ENCODE peak calls at places on chromosomes 13 and 19, in nine cellular contexts. T is CD4-positive, alpha-beta T cell; C is central memory CD8-positive, alpha-beta T cell; M is BE2C; R is neural crest cell; I is cardiac fibroblast; Q is EH; H is activated naive CD4-positive, alpha-beta T cell treated with anti-CD3 and anti-CD28 coated beads for 36 hours; E is cerebellum. G is an unnamed sample.

GRCh38 chr13:77511552-77511951 is 24.0 kb upstream of the SCEL start:
- DNase-seq in T (no peak), Q (no peak), H (no peak), E (no peak), I (no peak), M (peak; percentile 77), R (no peak), C (no peak), G (no peak)

GRCh38 chr19:55226788-55227187 is 1.8 kb downstream of the TMEM86B start:
- DNase-seq in M (no peak), Q (no peak), E (no peak), T (no peak), R (no peak), H (no peak), I (no peak), C (no peak), G (no peak)

GRCh38 chr19:2391118-2391725 is 31.2 kb downstream of the TMPRSS9 start:
- DNase-seq in Q (peak; percentile 73), C (no peak), R (no peak), I (peak; percentile 82), T (peak; percentile 16), M (no peak), E (peak; percentile 73), H (peak; percentile 56), G (no peak)

GRCh38 chr19:56294557-56294956 is 20.1 kb downstream of the ZSCAN5A start:
- DNase-seq in R (no peak), C (no peak), M (no peak), T (no peak), H (no peak), E (no peak), I (no peak), Q (peak; percentile 15), G (no peak)

GRCh38 chr19:10085641-10086031 is 481 bp upstream of the SHFL start:
- DNase-seq in T (no peak), R (no peak), C (no peak), E (no peak), M (no peak), Q (no peak), H (no peak), I (no peak), G (no peak)

GRCh38 chr19:7981661-7982060 is 23.8 kb downstream of the ELAVL1 start:
- DNase-seq in R (no peak), T (no peak), E (no peak), Q (no peak), M (no peak), I (no peak), H (no peak), C (no peak), G (no peak)

GRCh38 chr13:26253262-26253786 is 605 bp upstream of the CDK8 start:
- DNase-seq in Q (no peak), H (no peak), C (no peak), M (no peak), R (no peak), T (no peak), E (no peak), I (no peak), G (no peak)

GRCh38 chr13:111636804-111637203 is 316.4 kb downstream of the TEX29 start:
- DNase-seq in E (no peak), M (no peak), C (no peak), T (no peak), I (no peak), R (no peak), Q (no peak), H (no peak), G (no peak)

GRCh38 chr13:79393564-79394249 is 12.3 kb downstream of the RBM26 start:
- DNase-seq in C (no peak), R (no peak), Q (no peak), E (no peak), I (no peak), H (peak; percentile 45), T (peak; percentile 24), M (peak; percentile 50), G (no peak)

GRCh38 chr13:25067054-25067453 is 28.9 kb upstream of the PABPC3 start:
- DNase-seq in Q (no peak), M (no peak), E (no peak), H (no peak), I (no peak), T (no peak), R (no peak), C (no peak), G (no peak)

GRCh38 chr19:49400034-49400433 is 12.0 kb downstream of the KASH5 start:
- DNase-seq in I (no peak), R (no peak), H (no peak), C (no peak), M (no peak), T (no peak), E (no peak), Q (peak; percentile 32), G (no peak)

GRCh38 chr19:45320997-45321775 is 1.5 kb downstream of the CKM start:
- DNase-seq in C (no peak), R (no peak), T (no peak), E (no peak), Q (no peak), M (no peak), I (no peak), H (no peak), G (no peak)

GRCh38 chr13:113090806-113091205 is 14.8 kb upstream of the F7 start:
- DNase-seq in E (no peak), M (peak; percentile 1), Q (no peak), H (no peak), C (no peak), I (no peak), T (no peak), R (no peak), G (no peak)

GRCh38 chr19:6802336-6803035 is 30.0 kb downstream of the VAV1 start:
- DNase-seq in E (no peak), Q (no peak), M (no peak), R (no peak), C (peak; percentile 37), T (peak; percentile 38), H (peak; percentile 78), I (peak; percentile 4), G (peak; percentile 50)

GRCh38 chr13:107422421-107422820 is 792.9 kb downstream of the LIG4 start:
- DNase-seq in T (no peak), C (no peak), Q (no peak), H (no peak), R (no peak), E (no peak), I (no peak), M (no peak), G (no peak)

GRCh38 chr13:33649212-33649917 is 168.6 kb upstream of the RFC3 start:
- DNase-seq in E (no peak), Q (peak; percentile 59), M (no peak), H (no peak), T (no peak), I (peak; percentile 25), C (no peak), R (no peak), G (no peak)

GRCh38 chr19:7850429-7850819 is 20.4 kb downstream of the EVI5L start:
- DNase-seq in H (no peak), Q (no peak), T (no peak), M (peak; percentile 43), I (no peak), E (peak; percentile 84), C (no peak), R (no peak), G (no peak)

GRCh38 chr19:55695511-55696290 is 20.7 kb downstream of the EPN1 start:
- DNase-seq in M (no peak), Q (no peak), H (no peak), T (no peak), R (no peak), E (no peak), C (no peak), I (no peak), G (no peak)

GRCh38 chr19:51586799-51587198 is 15.7 kb downstream of the ZNF175 start:
- DNase-seq in Q (no peak), T (no peak), C (no peak), M (no peak), I (no peak), E (no peak), H (no peak), R (no peak), G (no peak)

GRCh38 chr13:47957073-47957472 is 44.0 kb downstream of the SUCLA2 start:
- DNase-seq in C (no peak), H (no peak), I (no peak), T (no peak), Q (no peak), M (no peak), E (no peak), R (no peak), G (no peak)

GRCh38 chr13:99809931-99810330 is 161.6 kb downstream of the ZIC5 start:
- DNase-seq in H (no peak), E (no peak), T (no peak), C (no peak), Q (no peak), R (no peak), I (no peak), M (no peak), G (no peak)

GRCh38 chr13:77595166-77595810 is 59.8 kb downstream of the SCEL start:
- DNase-seq in T (no peak), H (no peak), C (no peak), R (no peak), E (no peak), M (peak; percentile 16), I (no peak), Q (no peak), G (no peak)

GRCh38 chr19:23597661-23598060 is 89.4 kb downstream of the ZNF675 start:
- DNase-seq in M (no peak), E (no peak), I (no peak), C (no peak), R (no peak), H (no peak), T (no peak), Q (no peak), G (no peak)

GRCh38 chr13:45316996-45317395 is 24.0 kb downstream of the TPT1 start:
- DNase-seq in E (no peak), T (no peak), Q (no peak), M (no peak), I (no peak), C (no peak), H (no peak), R (no peak), G (no peak)

GRCh38 chr19:42185281-42185680 is 32.2 kb downstream of the DEDD2 start:
- DNase-seq in H (no peak), E (no peak), I (peak; percentile 32), M (no peak), T (no peak), C (no peak), Q (peak; percentile 47), R (no peak), G (no peak)

GRCh38 chr19:56405062-56405461 is 930 bp downstream of the ZNF583 start:
- DNase-seq in I (no peak), T (no peak), M (no peak), Q (no peak), E (no peak), H (peak; percentile 12), C (no peak), R (no peak), G (no peak)

GRCh38 chr19:18193388-18194207 is 580 bp downstream of the MPV17L2 start:
- DNase-seq in C (no peak), H (no peak), E (no peak), M (no peak), T (no peak), Q (peak; percentile 11), I (no peak), R (no peak), G (no peak)

GRCh38 chr19:49492573-49493411 is 3.4 kb upstream of the RPS11 start:
- DNase-seq in H (no peak), I (no peak), C (no peak), E (no peak), M (peak; percentile 38), Q (no peak), T (no peak), R (no peak), G (no peak)

GRCh38 chr19:3995619-3996018 is 10.4 kb upstream of the EEF2 start:
- DNase-seq in H (no peak), T (no peak), C (no peak), M (no peak), E (no peak), I (no peak), Q (no peak), R (no peak), G (no peak)

GRCh38 chr13:30113983-30114491 is 193.3 kb downstream of the KATNAL1 start:
- DNase-seq in M (no peak), Q (no peak), T (no peak), C (no peak), H (no peak), E (no peak), R (no peak), I (no peak), G (no peak)

GRCh38 chr19:49556412-49557398 is 23.7 kb downstream of the NOSIP start:
- DNase-seq in H (peak; percentile 45), I (no peak), M (no peak), E (no peak), C (no peak), T (no peak), Q (no peak), R (no peak), G (peak; percentile 47)